ENCODE peak calls at places on chromosome 1, in five cellular contexts. One of them, this sample, is unnamed.

GRCh38 chr1:212668477-212668876 is 31.2 kb downstream of the BATF3 start:
- DNase-seq in transverse colon: no peak
- DNase-seq in activated CD4-positive, alpha-beta T cell treated with anti-CD3 and anti-CD28 coated beads, Interleukin-2, amount 10 ng/mL, durations not matched to agents 24 days and 14 days: no peak
- DNase-seq in activated T-cell treated with anti-CD3 and anti-CD28 coated beads, Interleukin-2, amount 50 U/mL, for 4 hours: no peak
- DNase-seq in NCI-H774: no peak
- DNase-seq in this sample: no peak

GRCh38 chr1:26768755-26769154 is 19.0 kb upstream of the PIGV start:
- DNase-seq in NCI-H774: no peak
- DNase-seq in activated T-cell treated with anti-CD3 and anti-CD28 coated beads, Interleukin-2, amount 50 U/mL, for 4 hours: no peak
- DNase-seq in activated CD4-positive, alpha-beta T cell treated with anti-CD3 and anti-CD28 coated beads, Interleukin-2, amount 10 ng/mL, durations not matched to agents 24 days and 14 days: no peak
- DNase-seq in transverse colon: no peak
- DNase-seq in this sample: no peak

GRCh38 chr1:235779770-235780169 is 86.9 kb downstream of the LYST start:
- DNase-seq in NCI-H774: no peak
- DNase-seq in transverse colon: no peak
- DNase-seq in activated CD4-positive, alpha-beta T cell treated with anti-CD3 and anti-CD28 coated beads, Interleukin-2, amount 10 ng/mL, durations not matched to agents 24 days and 14 days: no peak
- DNase-seq in activated T-cell treated with anti-CD3 and anti-CD28 coated beads, Interleukin-2, amount 50 U/mL, for 4 hours: no peak
- DNase-seq in this sample: no peak

GRCh38 chr1:99659755-99660210 is 13.9 kb downstream of the PALMD start:
- DNase-seq in activated CD4-positive, alpha-beta T cell treated with anti-CD3 and anti-CD28 coated beads, Interleukin-2, amount 10 ng/mL, durations not matched to agents 24 days and 14 days: no peak
- DNase-seq in NCI-H774: no peak
- DNase-seq in transverse colon: no peak
- DNase-seq in activated T-cell treated with anti-CD3 and anti-CD28 coated beads, Interleukin-2, amount 50 U/mL, for 4 hours: no peak
- DNase-seq in this sample: peak

GRCh38 chr1:37958690-37959089 is 11.8 kb upstream of the INPP5B start:
- DNase-seq in transverse colon: no peak
- DNase-seq in activated T-cell treated with anti-CD3 and anti-CD28 coated beads, Interleukin-2, amount 50 U/mL, for 4 hours: no peak
- DNase-seq in activated CD4-positive, alpha-beta T cell treated with anti-CD3 and anti-CD28 coated beads, Interleukin-2, amount 10 ng/mL, durations not matched to agents 24 days and 14 days: no peak
- DNase-seq in NCI-H774: no peak
- DNase-seq in this sample: no peak

GRCh38 chr1:228268891-228269285 is 61.0 kb downstream of the OBSCN start:
- DNase-seq in transverse colon: no peak
- DNase-seq in activated CD4-positive, alpha-beta T cell treated with anti-CD3 and anti-CD28 coated beads, Interleukin-2, amount 10 ng/mL, durations not matched to agents 24 days and 14 days: no peak
- DNase-seq in NCI-H774: no peak
- DNase-seq in activated T-cell treated with anti-CD3 and anti-CD28 coated beads, Interleukin-2, amount 50 U/mL, for 4 hours: no peak
- DNase-seq in this sample: no peak

GRCh38 chr1:248686815-248687214 is 15.8 kb downstream of the OR14I1 start:
- DNase-seq in transverse colon: peak
- DNase-seq in NCI-H774: no peak
- DNase-seq in activated T-cell treated with anti-CD3 and anti-CD28 coated beads, Interleukin-2, amount 50 U/mL, for 4 hours: no peak
- DNase-seq in activated CD4-positive, alpha-beta T cell treated with anti-CD3 and anti-CD28 coated beads, Interleukin-2, amount 10 ng/mL, durations not matched to agents 24 days and 14 days: peak
- DNase-seq in this sample: peak

GRCh38 chr1:106268070-106268469 is 788.4 kb upstream of the PRMT6 start:
- DNase-seq in NCI-H774: no peak
- DNase-seq in activated CD4-positive, alpha-beta T cell treated with anti-CD3 and anti-CD28 coated beads, Interleukin-2, amount 10 ng/mL, durations not matched to agents 24 days and 14 days: no peak
- DNase-seq in transverse colon: no peak
- DNase-seq in activated T-cell treated with anti-CD3 and anti-CD28 coated beads, Interleukin-2, amount 50 U/mL, for 4 hours: no peak
- DNase-seq in this sample: no peak

GRCh38 chr1:82485591-82486369 is 685.0 kb downstream of the ADGRL2 start:
- DNase-seq in activated CD4-positive, alpha-beta T cell treated with anti-CD3 and anti-CD28 coated beads, Interleukin-2, amount 10 ng/mL, durations not matched to agents 24 days and 14 days: no peak
- DNase-seq in activated T-cell treated with anti-CD3 and anti-CD28 coated beads, Interleukin-2, amount 50 U/mL, for 4 hours: no peak
- DNase-seq in NCI-H774: no peak
- DNase-seq in transverse colon: peak
- DNase-seq in this sample: peak

GRCh38 chr1:228075801-228076271 is 6.7 kb upstream of the ARF1 start:
- DNase-seq in NCI-H774: no peak
- DNase-seq in transverse colon: no peak
- DNase-seq in activated CD4-positive, alpha-beta T cell treated with anti-CD3 and anti-CD28 coated beads, Interleukin-2, amount 10 ng/mL, durations not matched to agents 24 days and 14 days: no peak
- DNase-seq in activated T-cell treated with anti-CD3 and anti-CD28 coated beads, Interleukin-2, amount 50 U/mL, for 4 hours: no peak
- DNase-seq in this sample: no peak

GRCh38 chr1:207876129-207876528 is 34.8 kb downstream of the CD34 start:
- DNase-seq in activated CD4-positive, alpha-beta T cell treated with anti-CD3 and anti-CD28 coated beads, Interleukin-2, amount 10 ng/mL, durations not matched to agents 24 days and 14 days: no peak
- DNase-seq in activated T-cell treated with anti-CD3 and anti-CD28 coated beads, Interleukin-2, amount 50 U/mL, for 4 hours: no peak
- DNase-seq in NCI-H774: no peak
- DNase-seq in transverse colon: no peak
- DNase-seq in this sample: no peak

GRCh38 chr1:211632117-211632807 is 43.2 kb downstream of the NEK2 start:
- DNase-seq in NCI-H774: no peak
- DNase-seq in activated CD4-positive, alpha-beta T cell treated with anti-CD3 and anti-CD28 coated beads, Interleukin-2, amount 10 ng/mL, durations not matched to agents 24 days and 14 days: no peak
- DNase-seq in activated T-cell treated with anti-CD3 and anti-CD28 coated beads, Interleukin-2, amount 50 U/mL, for 4 hours: no peak
- DNase-seq in transverse colon: no peak
- DNase-seq in this sample: peak

GRCh38 chr1:165226326-165226725 is 130.2 kb downstream of the LMX1A start:
- DNase-seq in NCI-H774: no peak
- DNase-seq in transverse colon: no peak
- DNase-seq in activated T-cell treated with anti-CD3 and anti-CD28 coated beads, Interleukin-2, amount 50 U/mL, for 4 hours: no peak
- DNase-seq in activated CD4-positive, alpha-beta T cell treated with anti-CD3 and anti-CD28 coated beads, Interleukin-2, amount 10 ng/mL, durations not matched to agents 24 days and 14 days: no peak
- DNase-seq in this sample: no peak

GRCh38 chr1:173297798-173298391 is 90.8 kb upstream of the TNFSF4 start:
- DNase-seq in activated T-cell treated with anti-CD3 and anti-CD28 coated beads, Interleukin-2, amount 50 U/mL, for 4 hours: no peak
- DNase-seq in transverse colon: no peak
- DNase-seq in activated CD4-positive, alpha-beta T cell treated with anti-CD3 and anti-CD28 coated beads, Interleukin-2, amount 10 ng/mL, durations not matched to agents 24 days and 14 days: peak
- DNase-seq in NCI-H774: no peak
- DNase-seq in this sample: peak

GRCh38 chr1:244675167-244675566 is 22.2 kb downstream of the DESI2 start:
- DNase-seq in NCI-H774: no peak
- DNase-seq in activated CD4-positive, alpha-beta T cell treated with anti-CD3 and anti-CD28 coated beads, Interleukin-2, amount 10 ng/mL, durations not matched to agents 24 days and 14 days: no peak
- DNase-seq in transverse colon: no peak
- DNase-seq in activated T-cell treated with anti-CD3 and anti-CD28 coated beads, Interleukin-2, amount 50 U/mL, for 4 hours: no peak
- DNase-seq in this sample: no peak

GRCh38 chr1:3249846-3250501 is 181.0 kb downstream of the PRDM16 start:
- DNase-seq in activated CD4-positive, alpha-beta T cell treated with anti-CD3 and anti-CD28 coated beads, Interleukin-2, amount 10 ng/mL, durations not matched to agents 24 days and 14 days: no peak
- DNase-seq in NCI-H774: no peak
- DNase-seq in activated T-cell treated with anti-CD3 and anti-CD28 coated beads, Interleukin-2, amount 50 U/mL, for 4 hours: no peak
- DNase-seq in transverse colon: peak
- DNase-seq in this sample: peak

GRCh38 chr1:56056438-56057312 is 522.7 kb downstream of the PLPP3 start:
- DNase-seq in NCI-H774: no peak
- DNase-seq in transverse colon: no peak
- DNase-seq in activated CD4-positive, alpha-beta T cell treated with anti-CD3 and anti-CD28 coated beads, Interleukin-2, amount 10 ng/mL, durations not matched to agents 24 days and 14 days: no peak
- DNase-seq in activated T-cell treated with anti-CD3 and anti-CD28 coated beads, Interleukin-2, amount 50 U/mL, for 4 hours: no peak
- DNase-seq in this sample: no peak

GRCh38 chr1:161473363-161473762 is 31.9 kb upstream of the FCGR2A start:
- DNase-seq in NCI-H774: no peak
- DNase-seq in activated CD4-positive, alpha-beta T cell treated with anti-CD3 and anti-CD28 coated beads, Interleukin-2, amount 10 ng/mL, durations not matched to agents 24 days and 14 days: no peak
- DNase-seq in activated T-cell treated with anti-CD3 and anti-CD28 coated beads, Interleukin-2, amount 50 U/mL, for 4 hours: no peak
- DNase-seq in transverse colon: no peak
- DNase-seq in this sample: peak

GRCh38 chr1:7664893-7665250 is 106.2 kb upstream of the VAMP3 start:
- DNase-seq in NCI-H774: no peak
- DNase-seq in activated CD4-positive, alpha-beta T cell treated with anti-CD3 and anti-CD28 coated beads, Interleukin-2, amount 10 ng/mL, durations not matched to agents 24 days and 14 days: no peak
- DNase-seq in activated T-cell treated with anti-CD3 and anti-CD28 coated beads, Interleukin-2, amount 50 U/mL, for 4 hours: no peak
- DNase-seq in transverse colon: no peak
- DNase-seq in this sample: no peak

GRCh38 chr1:151156515-151156819 is at the start of gene TNFAIP8L2:
- DNase-seq in transverse colon: peak
- DNase-seq in NCI-H774: no peak
- DNase-seq in activated T-cell treated with anti-CD3 and anti-CD28 coated beads, Interleukin-2, amount 50 U/mL, for 4 hours: peak
- DNase-seq in activated CD4-positive, alpha-beta T cell treated with anti-CD3 and anti-CD28 coated beads, Interleukin-2, amount 10 ng/mL, durations not matched to agents 24 days and 14 days: peak
- DNase-seq in this sample: no peak

GRCh38 chr1:32349211-32349708 is 13.0 kb downstream of the FAM229A start:
- DNase-seq in transverse colon: peak
- DNase-seq in NCI-H774: no peak
- DNase-seq in activated T-cell treated with anti-CD3 and anti-CD28 coated beads, Interleukin-2, amount 50 U/mL, for 4 hours: no peak
- DNase-seq in activated CD4-positive, alpha-beta T cell treated with anti-CD3 and anti-CD28 coated beads, Interleukin-2, amount 10 ng/mL, durations not matched to agents 24 days and 14 days: peak
- DNase-seq in this sample: no peak

GRCh38 chr1:95076034-95076433 is 3.3 kb upstream of the ALG14 start:
- DNase-seq in activated CD4-positive, alpha-beta T cell treated with anti-CD3 and anti-CD28 coated beads, Interleukin-2, amount 10 ng/mL, durations not matched to agents 24 days and 14 days: no peak
- DNase-seq in activated T-cell treated with anti-CD3 and anti-CD28 coated beads, Interleukin-2, amount 50 U/mL, for 4 hours: no peak
- DNase-seq in NCI-H774: no peak
- DNase-seq in transverse colon: no peak
- DNase-seq in this sample: no peak

GRCh38 chr1:41381691-41382530 is 20.7 kb downstream of the FOXO6 start:
- DNase-seq in NCI-H774: peak
- DNase-seq in activated T-cell treated with anti-CD3 and anti-CD28 coated beads, Interleukin-2, amount 50 U/mL, for 4 hours: peak
- DNase-seq in transverse colon: peak
- DNase-seq in activated CD4-positive, alpha-beta T cell treated with anti-CD3 and anti-CD28 coated beads, Interleukin-2, amount 10 ng/mL, durations not matched to agents 24 days and 14 days: peak
- DNase-seq in this sample: peak

GRCh38 chr1:197911857-197912696 is 5.1 kb upstream of the LHX9 start:
- DNase-seq in transverse colon: no peak
- DNase-seq in activated CD4-positive, alpha-beta T cell treated with anti-CD3 and anti-CD28 coated beads, Interleukin-2, amount 10 ng/mL, durations not matched to agents 24 days and 14 days: peak
- DNase-seq in NCI-H774: peak
- DNase-seq in activated T-cell treated with anti-CD3 and anti-CD28 coated beads, Interleukin-2, amount 50 U/mL, for 4 hours: no peak
- DNase-seq in this sample: peak

GRCh38 chr1:48619529-48619928 is 147.5 kb upstream of the SPATA6 start:
- DNase-seq in activated CD4-positive, alpha-beta T cell treated with anti-CD3 and anti-CD28 coated beads, Interleukin-2, amount 10 ng/mL, durations not matched to agents 24 days and 14 days: no peak
- DNase-seq in transverse colon: no peak
- DNase-seq in NCI-H774: no peak
- DNase-seq in activated T-cell treated with anti-CD3 and anti-CD28 coated beads, Interleukin-2, amount 50 U/mL, for 4 hours: no peak
- DNase-seq in this sample: peak

GRCh38 chr1:26130695-26131094 is 19.1 kb downstream of the PDIK1L start:
- DNase-seq in transverse colon: no peak
- DNase-seq in activated T-cell treated with anti-CD3 and anti-CD28 coated beads, Interleukin-2, amount 50 U/mL, for 4 hours: no peak
- DNase-seq in NCI-H774: no peak
- DNase-seq in activated CD4-positive, alpha-beta T cell treated with anti-CD3 and anti-CD28 coated beads, Interleukin-2, amount 10 ng/mL, durations not matched to agents 24 days and 14 days: no peak
- DNase-seq in this sample: no peak

This sample was measured in SW480.